ENCODE peak calls at places on chromosomes 2 and 18, in five cellular contexts. E is cardiac muscle cell, S is PC-9, I is IMR-90, U is neural crest cell. X is an unnamed sample.

GRCh38 chr2:28567076-28567471 is 71.2 kb downstream of the PLB1 start:
- DNase-seq in U (no peak), S (no peak), I (no peak), E (no peak), X (no peak)

GRCh38 chr2:14910659-14911058 is 278.1 kb downstream of the LRATD1 start:
- DNase-seq in E (no peak), I (no peak), S (no peak), U (no peak), X (no peak)

GRCh38 chr2:144796956-144797355 is 277.0 kb upstream of the ZEB2 start:
- DNase-seq in E (no peak), S (no peak), I (no peak), U (no peak), X (no peak)

GRCh38 chr2:215540646-215541045 is 104.8 kb upstream of the FN1 start:
- DNase-seq in S (no peak), U (no peak), I (peak; percentile 97), E (peak; percentile 95), X (no peak)

GRCh38 chr2:96538487-96539214 is 2.1 kb downstream of the ARID5A start:
- DNase-seq in I (no peak), U (peak; percentile 79), E (peak; percentile 59), S (no peak), X (no peak)

GRCh38 chr2:20488136-20488705 is 41.3 kb downstream of the RHOB start:
- DNase-seq in S (no peak), U (no peak), I (no peak), E (no peak), X (no peak)

GRCh38 chr2:152814475-152815030 is 96.1 kb downstream of the ARL6IP6 start:
- DNase-seq in E (peak; percentile 2), S (no peak), I (no peak), U (no peak), X (no peak)

GRCh38 chr18:74373428-74373827 is 57.8 kb downstream of the C18orf63 start:
- DNase-seq in S (no peak), U (no peak), I (no peak), E (no peak), X (no peak)

GRCh38 chr2:173326806-173327205 is 27.9 kb upstream of the CDCA7 start:
- DNase-seq in U (no peak), S (no peak), I (peak; percentile 24), E (no peak), X (no peak)

GRCh38 chr2:60337142-60337497 is 216.3 kb downstream of the BCL11A start:
- DNase-seq in E (peak; percentile 2), I (no peak), U (no peak), S (no peak), X (no peak)

GRCh38 chr2:100425573-100426383 is 8.3 kb upstream of the CHST10 start:
- DNase-seq in E (no peak), S (no peak), U (no peak), I (no peak), X (no peak)

GRCh38 chr18:23723121-23723520 is 33.9 kb downstream of the LAMA3 start:
- DNase-seq in U (no peak), S (no peak), E (peak; percentile 43), I (peak; percentile 69), X (no peak)

GRCh38 chr2:186575856-186576255 is 14.0 kb upstream of the ITGAV start:
- DNase-seq in I (peak; percentile 52), U (no peak), E (no peak), S (no peak), X (no peak)

GRCh38 chr18:78722959-78723706 is 256.5 kb upstream of the SALL3 start:
- DNase-seq in S (no peak), I (no peak), U (no peak), E (no peak), X (no peak)

GRCh38 chr2:183284606-183285005 is 160.4 kb downstream of the NUP35 start:
- DNase-seq in S (no peak), I (peak; percentile 34), U (no peak), E (peak; percentile 48), X (no peak)

GRCh38 chr2:96239091-96239490 is 26.7 kb downstream of the TMEM127 start:
- DNase-seq in S (no peak), E (no peak), U (no peak), I (no peak), X (no peak)

GRCh38 chr2:166375205-166375735 is 474 bp downstream of the SCN9A start:
- DNase-seq in S (no peak), I (peak; percentile 30), U (no peak), E (peak; percentile 16), X (no peak)

GRCh38 chr2:86697539-86697938 is 22.6 kb upstream of the RMND5A start:
- DNase-seq in S (no peak), E (no peak), I (no peak), U (no peak), X (no peak)

GRCh38 chr18:23105581-23106219 is 29.6 kb upstream of the CABLES1 start:
- DNase-seq in S (peak; percentile 37), I (no peak), U (no peak), E (no peak), X (no peak)

GRCh38 chr2:98295721-98296414 is 50.4 kb upstream of the CNGA3 start:
- DNase-seq in S (no peak), E (peak; percentile 13), I (no peak), U (no peak), X (no peak)

GRCh38 chr2:132620115-132620514 is 49.9 kb downstream of the LYPD1 start:
- DNase-seq in E (peak; percentile 7), I (peak; percentile 34), U (no peak), S (no peak), X (no peak)

GRCh38 chr2:26302846-26303245 is 43.1 kb upstream of the SELENOI start:
- DNase-seq in I (no peak), E (no peak), U (no peak), S (peak; percentile 62), X (peak; percentile 86)

GRCh38 chr2:207926133-207927076 is 98.9 kb downstream of the PLEKHM3 start:
- DNase-seq in U (no peak), S (no peak), I (peak; percentile 85), E (peak; percentile 73), X (no peak)

GRCh38 chr2:204972606-204973336 is 427.5 kb downstream of the PARD3B start:
- DNase-seq in U (no peak), E (no peak), I (peak; percentile 12), S (no peak), X (no peak)

GRCh38 chr2:205704101-205704741 is 21.9 kb downstream of the NRP2 start:
- DNase-seq in E (peak; percentile 54), U (no peak), I (peak; percentile 43), S (no peak), X (no peak)

GRCh38 chr2:68774569-68775271 is 40.1 kb downstream of the ARHGAP25 start:
- DNase-seq in U (no peak), S (no peak), I (peak; percentile 23), E (peak; percentile 81), X (no peak)

GRCh38 chr2:27742571-27742970 is 28.9 kb upstream of the MRPL33 start:
- DNase-seq in U (no peak), I (no peak), S (no peak), E (no peak), X (no peak)

GRCh38 chr2:157492189-157492773 is 48.4 kb upstream of the CYTIP start:
- DNase-seq in U (peak; percentile 54), E (peak; percentile 78), S (peak; percentile 41), I (peak; percentile 59), X (no peak)

GRCh38 chr2:157498501-157498900 is 54.6 kb upstream of the CYTIP start:
- DNase-seq in I (no peak), E (no peak), S (no peak), U (no peak), X (no peak)

GRCh38 chr2:157500334-157500733 is 56.4 kb upstream of the CYTIP start:
- DNase-seq in U (no peak), S (no peak), I (no peak), E (no peak), X (no peak)

GRCh38 chr2:157501026-157501425 is 57.1 kb upstream of the CYTIP start:
- DNase-seq in I (no peak), S (no peak), U (no peak), E (no peak), X (no peak)

DNA sequence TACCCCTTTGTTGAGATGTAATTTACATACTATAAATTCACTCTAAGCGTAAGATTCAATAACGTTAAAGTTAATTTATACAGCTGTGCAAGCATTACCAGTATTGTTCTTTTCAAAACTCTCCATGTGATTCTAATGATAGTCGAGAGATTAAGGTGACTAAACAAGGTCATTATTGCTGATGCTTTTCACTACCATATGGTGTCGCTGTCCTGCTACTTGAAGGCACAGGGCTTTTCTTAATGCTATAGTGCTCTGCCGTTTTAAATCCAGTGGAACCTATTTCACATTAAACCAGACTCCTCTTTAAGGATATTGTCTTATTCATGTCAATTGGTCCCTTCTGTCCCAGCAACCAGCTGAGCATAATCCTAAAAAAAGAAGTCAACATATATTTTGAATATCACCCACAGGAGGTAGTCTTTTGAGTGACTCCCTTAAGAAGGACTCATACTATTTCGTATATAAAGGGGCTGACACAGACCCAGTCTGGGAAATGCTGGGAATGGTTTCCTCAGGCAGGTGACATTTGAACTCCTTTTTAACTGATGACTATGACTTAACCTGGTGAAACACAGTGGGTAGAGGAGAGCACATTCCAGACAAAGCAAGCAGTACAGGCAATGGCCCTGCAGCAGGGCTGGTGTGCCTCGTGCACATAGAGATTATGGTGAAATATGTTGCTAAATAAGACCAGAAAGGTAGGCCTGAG is 53.9 kb upstream of the CYTIP start:
- DNase-seq in U (no peak), I (peak; percentile 49), S (no peak), E (peak; percentile 55), X (no peak)
- TF ChIP-seq CTCF in U (peak; percentile 82), I (peak; percentile 81), S (peak; percentile 59), E (peak; percentile 85), X (peak; percentile 78)

DNA sequence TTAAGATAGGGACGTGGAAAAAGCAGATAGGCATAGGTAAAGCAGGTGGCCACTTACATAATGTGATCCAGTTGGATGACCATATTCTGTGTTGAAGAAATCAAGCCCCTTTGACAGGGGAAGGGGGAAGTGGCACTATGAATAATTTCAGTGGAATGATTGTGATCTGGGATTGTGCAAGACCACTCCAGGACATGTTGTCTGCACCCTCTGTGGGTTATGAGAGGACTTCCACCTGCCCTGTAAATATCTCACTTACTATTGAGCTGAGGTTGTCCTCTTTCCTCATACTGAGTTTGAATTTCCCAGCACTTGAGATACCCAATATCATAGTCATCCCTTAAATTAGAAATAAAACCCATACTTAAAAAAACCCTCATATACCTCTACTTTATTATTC is 220.7 kb downstream of the IRS1 start:
- DNase-seq in S (no peak), I (peak; percentile 30), E (peak; percentile 60), U (no peak), X (no peak)
- TF ChIP-seq CTCF in S (no peak), I (no peak), E (no peak), U (no peak), X (no peak)

GRCh38 chr2:224671731-224672130 is 44.4 kb downstream of the CCDC195 start:
- DNase-seq in E (no peak), U (no peak), S (no peak), I (no peak), X (no peak)
- TF ChIP-seq CTCF in E (no peak), U (no peak), S (no peak), I (no peak), X (no peak)

GRCh38 chr2:37348155-37348554 is 3.7 kb downstream of the QPCT start:
- DNase-seq in S (no peak), E (no peak), U (no peak), I (no peak), X (no peak)

GRCh38 chr2:37342636-37343211 is 1.7 kb upstream of the QPCT start:
- DNase-seq in U (no peak), E (peak; percentile 17), I (no peak), S (no peak), X (no peak)

GRCh38 chr2:37343537-37344434 is 644 bp upstream of the QPCT start:
- DNase-seq in U (no peak), S (no peak), I (peak; percentile 73), E (peak; percentile 72), X (no peak)

GRCh38 chr2:37340637-37341036 is 3.8 kb upstream of the QPCT start:
- DNase-seq in I (no peak), U (no peak), E (no peak), S (no peak), X (no peak)

GRCh38 chr2:37344453-37345361 is at the start of gene QPCT:
- DNase-seq in I (peak; percentile 44), E (peak; percentile 35), U (no peak), S (peak; percentile 49), X (no peak)
- TF ChIP-seq CTCF in I (no peak), E (no peak), U (no peak), S (no peak), X (no peak)

X was measured in LNCaP clone FGC.